ENCODE peak calls at places on chromosome 20, in five cellular contexts. A is tibial nerve, M is MCF 10A, L is hepatocyte, X is cardiac muscle cell. H is an unnamed sample.

GRCh38 chr20:57946559-57947315 is 236.9 kb upstream of the PMEPA1 start:
- DNase-seq in A (no peak), M (no peak), L (no peak), X (no peak), H (no peak)

GRCh38 chr20:52937701-52938100 is 34.5 kb upstream of the TSHZ2 start:
- DNase-seq in A (no peak), M (no peak), L (no peak), X (no peak), H (no peak)

GRCh38 chr20:34285450-34285849 is 17.7 kb downstream of the AHCY start:
- DNase-seq in A (no peak), M (no peak), L (no peak), X (no peak), H (no peak)

GRCh38 chr20:2919518-2920245 is 46.4 kb downstream of the PTPRA start:
- DNase-seq in A (no peak), M (no peak), L (peak; percentile 16), X (no peak), H (no peak)

GRCh38 chr20:49424536-49424935 is 57.9 kb downstream of the KCNB1 start:
- DNase-seq in A (no peak), M (no peak), L (no peak), X (no peak), H (no peak)

GRCh38 chr20:60052322-60052721 is 94.1 kb downstream of the CDH26 start:
- DNase-seq in A (no peak), M (no peak), L (no peak), X (no peak), H (no peak)

GRCh38 chr20:1328680-1329330 is at the start of gene SDCBP2:
- DNase-seq in A (no peak), M (peak; percentile 89), L (peak; percentile 81), X (no peak), H (peak; percentile 74)

GRCh38 chr20:47620808-47621805 is 119.4 kb downstream of the NCOA3 start:
- DNase-seq in A (peak; percentile 34), M (peak; percentile 53), L (peak; percentile 69), X (peak; percentile 58), H (peak; percentile 48)

GRCh38 chr20:19757487-19757972 is 528 bp upstream of the RIN2 start:
- DNase-seq in A (peak; percentile 70), M (peak; percentile 68), L (peak; percentile 83), X (peak; percentile 86), H (peak; percentile 34)

GRCh38 chr20:1003920-1004697 is 2.0 kb upstream of the RSPO4 start:
- DNase-seq in A (no peak), M (no peak), L (no peak), X (no peak), H (no peak)

GRCh38 chr20:47315339-47315662 is 41.2 kb downstream of the ZMYND8 start:
- DNase-seq in A (no peak), M (peak; percentile 53), L (no peak), X (no peak), H (no peak)

GRCh38 chr20:34528921-34529297 is 12.7 kb downstream of the DYNLRB1 start:
- DNase-seq in A (peak; percentile 45), M (peak; percentile 34), L (no peak), X (no peak), H (no peak)

GRCh38 chr20:57361517-57361916 is 10.5 kb downstream of the RAE1 start:
- DNase-seq in A (no peak), M (peak; percentile 60), L (no peak), X (no peak), H (no peak)

GRCh38 chr20:11522359-11522758 is 395.3 kb upstream of the BTBD3 start:
- DNase-seq in A (no peak), M (no peak), L (no peak), X (no peak), H (no peak)

GRCh38 chr20:32743237-32744112 is at the start of gene COMMD7:
- DNase-seq in A (peak; percentile 30), M (peak; percentile 29), L (peak; percentile 83), X (peak; percentile 81), H (peak; percentile 76)

GRCh38 chr20:19973920-19974620 is 43.1 kb upstream of the NAA20 start:
- DNase-seq in A (peak; percentile 82), M (peak; percentile 90), L (peak; percentile 60), X (no peak), H (no peak)

GRCh38 chr20:56424931-56425330 is 12.9 kb downstream of the CASS4 start:
- DNase-seq in A (no peak), M (no peak), L (no peak), X (no peak), H (no peak)

GRCh38 chr20:5835870-5836269 is 85.7 kb downstream of the SHLD1 start:
- DNase-seq in A (no peak), M (no peak), L (no peak), X (no peak), H (no peak)

GRCh38 chr20:49850463-49851233 is 38.0 kb downstream of the SLC9A8 start:
- DNase-seq in A (no peak), M (no peak), L (no peak), X (no peak), H (no peak)

GRCh38 chr20:8964944-8965562 is 103.8 kb upstream of the PLCB4 start:
- DNase-seq in A (no peak), M (no peak), L (no peak), X (no peak), H (no peak)

GRCh38 chr20:10955166-10955565 is 281.4 kb upstream of the JAG1 start:
- DNase-seq in A (no peak), M (no peak), L (no peak), X (no peak), H (no peak)

GRCh38 chr20:10877345-10877744 is 203.5 kb upstream of the JAG1 start:
- DNase-seq in A (peak; percentile 66), M (peak; percentile 60), L (no peak), X (no peak), H (no peak)

GRCh38 chr20:32978009-32978335 is 26.3 kb downstream of the SUN5 start:
- DNase-seq in A (no peak), M (no peak), L (no peak), X (no peak), H (no peak)

GRCh38 chr20:20010639-20011500 is 6.3 kb upstream of the NAA20 start:
- DNase-seq in A (no peak), M (peak; percentile 33), L (peak; percentile 61), X (no peak), H (no peak)

GRCh38 chr20:35021063-35021462 is 65.4 kb downstream of the MYH7B start:
- DNase-seq in A (no peak), M (no peak), L (no peak), X (no peak), H (no peak)

GRCh38 chr20:31593221-31594001 is 11.7 kb upstream of the ID1 start:
- DNase-seq in A (no peak), M (peak; percentile 99), L (peak; percentile 89), X (no peak), H (peak; percentile 100)
- TF ChIP-seq CTCF in A (no peak), M (no peak), L (no peak), X (peak; percentile 14), H (peak; percentile 30)

DNA sequence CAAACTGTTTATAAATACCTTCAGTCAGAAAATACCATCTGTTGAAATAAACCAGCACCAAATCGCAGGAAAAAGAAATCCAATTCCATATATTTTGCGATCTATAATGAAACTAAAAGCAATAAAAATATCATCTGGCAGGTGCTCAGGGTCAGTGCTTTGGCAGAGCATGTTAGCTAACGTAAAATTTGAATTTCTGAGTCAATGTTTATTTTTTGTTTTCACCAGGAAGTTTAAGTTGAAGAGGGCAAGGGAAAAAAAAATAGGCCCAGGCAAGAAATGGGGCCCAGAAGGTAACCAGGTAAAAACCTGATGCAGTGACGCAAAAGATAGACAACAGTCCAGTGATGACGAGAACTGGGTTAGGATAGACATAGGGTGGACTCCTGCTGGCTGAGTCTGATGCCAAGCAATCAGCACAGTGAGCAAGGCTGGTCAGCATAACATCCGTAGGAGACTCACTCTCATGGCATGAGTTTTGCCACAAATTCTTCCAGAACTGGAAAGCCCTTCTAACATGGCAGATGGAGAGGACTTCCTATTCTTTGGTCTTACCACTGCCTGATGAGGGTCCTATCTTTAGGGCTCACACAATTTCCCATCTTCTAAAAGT is 42.2 kb downstream of the ZHX3 start:
- DNase-seq in A (no peak), M (no peak), L (no peak), X (no peak), H (no peak)
- TF ChIP-seq CTCF in A (no peak), M (no peak), L (no peak), X (no peak), H (no peak)

DNA sequence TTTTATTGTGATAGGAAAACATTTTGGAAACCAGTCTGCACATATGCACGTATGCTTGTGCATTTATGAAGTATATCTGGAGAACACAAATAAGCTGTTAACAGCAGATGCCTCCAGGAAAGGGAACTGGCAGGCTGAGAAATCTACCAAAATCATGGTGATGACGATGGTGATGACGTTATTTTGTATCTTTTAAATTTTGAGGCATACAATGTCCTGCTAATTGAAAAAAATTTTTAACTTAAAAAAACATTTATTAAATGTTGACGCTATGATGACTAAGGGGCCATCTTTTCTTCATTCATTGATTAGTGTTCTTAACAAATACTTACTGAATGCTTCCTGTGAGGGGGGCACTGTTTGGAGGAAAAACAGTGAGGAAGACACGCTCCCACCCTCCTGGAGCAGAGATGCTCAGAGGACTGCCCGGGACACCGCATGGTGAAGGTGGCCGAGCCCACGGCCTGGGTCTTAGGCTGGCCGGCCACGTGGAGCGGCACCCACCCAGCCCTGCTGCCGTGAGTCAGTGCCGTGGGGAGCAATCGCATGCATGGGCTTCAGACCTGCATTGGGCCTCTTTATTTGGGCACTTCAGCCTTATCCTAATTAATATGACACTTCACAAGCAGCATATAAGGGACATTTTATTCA is 15.9 kb upstream of the ENTPD6 start:
- DNase-seq in A (no peak), M (no peak), L (no peak), X (no peak), H (no peak)
- TF ChIP-seq CTCF in A (no peak), M (no peak), L (no peak), X (no peak), H (no peak)

GRCh38 chr20:24590193-24590982 is 121.0 kb downstream of the SYNDIG1 start:
- DNase-seq in A (no peak), M (no peak), L (no peak), X (no peak), H (no peak)

GRCh38 chr20:24588725-24589340 is 119.4 kb downstream of the SYNDIG1 start:
- DNase-seq in A (no peak), M (no peak), L (no peak), X (no peak), H (no peak)

GRCh38 chr20:24588047-24588635 is 118.7 kb downstream of the SYNDIG1 start:
- DNase-seq in A (no peak), M (no peak), L (no peak), X (no peak), H (no peak)

GRCh38 chr20:24589845-24590192 is 120.4 kb downstream of the SYNDIG1 start:
- DNase-seq in A (no peak), M (no peak), L (no peak), X (no peak), H (no peak)

GRCh38 chr20:24589381-24589780 is 120.0 kb downstream of the SYNDIG1 start:
- DNase-seq in A (no peak), M (no peak), L (no peak), X (no peak), H (no peak)
- TF ChIP-seq CTCF in A (no peak), M (no peak), L (no peak), X (no peak), H (no peak)

GRCh38 chr20:16904751-16905150 is 156.6 kb downstream of the OTOR start:
- DNase-seq in A (no peak), M (peak; percentile 25), L (no peak), X (no peak), H (no peak)
- TF ChIP-seq CTCF in A (no peak), M (no peak), L (no peak), X (no peak), H (no peak)

GRCh38 chr20:64037498-64038213 is 1.7 kb downstream of the C20orf204 start:
- DNase-seq in A (no peak), M (no peak), L (no peak), X (no peak), H (no peak)
- TF ChIP-seq CTCF in A (no peak), M (no peak), L (no peak), X (no peak), H (no peak)

GRCh38 chr20:61253264-61253639 is 1.2 kb downstream of the CDH4 start:
- DNase-seq in A (no peak), M (peak; percentile 41), L (peak; percentile 46), X (peak; percentile 67), H (no peak)
- TF ChIP-seq CTCF in A (peak; percentile 25), M (peak; percentile 26), L (peak; percentile 34), X (peak; percentile 25), H (no peak)

H was measured in Calu3.